ENCODE peak calls at places on chromosomes 1 and 21, in five cellular contexts. V is anterior cingulate cortex; Q is stimulated activated CD4-positive, alpha-beta T cell treated with anti-CD3 and anti-CD28 coated beads, Interleukin-1b, Interleukin-23, amount 100 ng/mL, for 48 hours; E is EL; K is stromal cell of bone marrow. H is an unnamed sample.

GRCh38 chr1:64550505-64550904 is 80.6 kb downstream of the CACHD1 start:
- DNase-seq in V (no peak), Q (no peak), E (no peak), K (no peak), H (no peak)

GRCh38 chr1:101388904-101389546 is 152.2 kb downstream of the S1PR1 start:
- DNase-seq in V (no peak), Q (peak), E (peak), K (peak), H (no peak)

GRCh38 chr21:46509760-46510159 is 51.1 kb downstream of the DIP2A start:
- DNase-seq in V (no peak), Q (no peak), E (no peak), K (peak), H (no peak)

GRCh38 chr1:21861602-21862429 is 49.8 kb downstream of the LDLRAD2 start:
- DNase-seq in V (no peak), Q (no peak), E (peak), K (peak), H (no peak)

GRCh38 chr1:79617777-79618176 is 611.2 kb upstream of the ADGRL4 start:
- DNase-seq in V (no peak), Q (no peak), E (no peak), K (no peak), H (no peak)

GRCh38 chr1:8520483-8520966 is 202.6 kb downstream of the SLC45A1 start:
- DNase-seq in V (no peak), Q (no peak), E (no peak), K (no peak), H (no peak)

GRCh38 chr1:24009406-24009805 is 29.3 kb upstream of the SRSF10 start:
- DNase-seq in V (no peak), Q (no peak), E (peak), K (no peak), H (no peak)

GRCh38 chr1:110011527-110012041 is 22.8 kb upstream of the STRIP1 start:
- DNase-seq in V (no peak), Q (no peak), E (peak), K (no peak), H (no peak)

GRCh38 chr1:225813250-225813964 is 3.5 kb downstream of the EPHX1 start:
- DNase-seq in V (no peak), Q (no peak), E (no peak), K (peak), H (no peak)

GRCh38 chr1:36183309-36183856 is 27.4 kb downstream of the MAP7D1 start:
- DNase-seq in V (no peak), Q (no peak), E (no peak), K (no peak), H (no peak)

GRCh38 chr1:90387825-90388224 is 329.3 kb downstream of the BARHL2 start:
- DNase-seq in V (no peak), Q (no peak), E (no peak), K (no peak), H (no peak)

GRCh38 chr1:17600313-17600712 is 60.8 kb downstream of the ARHGEF10L start:
- DNase-seq in V (no peak), Q (no peak), E (no peak), K (no peak), H (no peak)

GRCh38 chr1:22503721-22504410 is 52.2 kb downstream of the ZBTB40 start:
- DNase-seq in V (no peak), Q (no peak), E (peak), K (no peak), H (no peak)

GRCh38 chr1:108575241-108575850 is 15.4 kb downstream of the EEIG2 start:
- DNase-seq in V (no peak), Q (no peak), E (no peak), K (peak), H (no peak)

GRCh38 chr1:18542351-18542750 is 61.6 kb downstream of the KLHDC7A start:
- DNase-seq in V (no peak), Q (no peak), E (no peak), K (no peak), H (peak)

GRCh38 chr1:91555074-91555730 is 54.6 kb downstream of the CDC7 start:
- DNase-seq in V (no peak), Q (no peak), E (peak), K (no peak), H (no peak)

GRCh38 chr1:247741756-247742155 is 3.3 kb downstream of the OR14K1 start:
- DNase-seq in V (no peak), Q (no peak), E (no peak), K (no peak), H (no peak)

GRCh38 chr1:51542158-51542953 is 23.3 kb upstream of the EPS15 start:
- DNase-seq in V (no peak), Q (no peak), E (no peak), K (no peak), H (no peak)

GRCh38 chr1:101846820-101847219 is 149.9 kb downstream of the OLFM3 start:
- DNase-seq in V (no peak), Q (no peak), E (no peak), K (no peak), H (peak)

GRCh38 chr1:30106125-30106524 is 617.3 kb downstream of the MATN1 start:
- DNase-seq in V (no peak), Q (no peak), E (peak), K (no peak), H (no peak)

GRCh38 chr1:9902060-9902452 is 8.0 kb downstream of the CTNNBIP1 start:
- DNase-seq in V (no peak), Q (no peak), E (no peak), K (no peak), H (peak)

GRCh38 chr1:234237416-234237815 is 135.8 kb upstream of the COA6 start:
- DNase-seq in V (no peak), Q (no peak), E (no peak), K (no peak), H (no peak)

GRCh38 chr1:4611708-4612349 is 42.6 kb upstream of the AJAP1 start:
- DNase-seq in V (no peak), Q (no peak), E (no peak), K (no peak), H (no peak)

GRCh38 chr1:208150810-208151458 is 93.2 kb downstream of the PLXNA2 start:
- DNase-seq in V (no peak), Q (no peak), E (no peak), K (no peak), H (no peak)

GRCh38 chr1:18705811-18706210 is 75.2 kb downstream of the PAX7 start:
- DNase-seq in V (no peak), Q (no peak), E (no peak), K (no peak), H (no peak)

GRCh38 chr1:232012773-232013386 is 386.3 kb downstream of the DISC1 start:
- DNase-seq in V (no peak), Q (no peak), E (peak), K (peak), H (no peak)

GRCh38 chr1:248239478-248239877 is 8.3 kb downstream of the OR2M4 start:
- DNase-seq in V (no peak), Q (no peak), E (no peak), K (no peak), H (no peak)

GRCh38 chr21:45401054-45401518 is 3.9 kb upstream of the COL18A1 start:
- DNase-seq in V (no peak), Q (no peak), E (no peak), K (no peak), H (no peak)

GRCh38 chr1:225462429-225462713 is 34.5 kb upstream of the LBR start:
- DNase-seq in V (no peak), Q (no peak), E (no peak), K (no peak), H (no peak)

GRCh38 chr1:167173516-167174184 is 47.0 kb upstream of the POU2F1 start:
- DNase-seq in V (no peak), Q (no peak), E (peak), K (no peak), H (no peak)

GRCh38 chr1:151888972-151889570 is 20.2 kb downstream of the THEM4 start:
- DNase-seq in V (no peak), Q (no peak), E (no peak), K (no peak), H (no peak)

GRCh38 chr1:51690285-51690961 is 73.5 kb downstream of the OSBPL9 start:
- DNase-seq in V (no peak), Q (no peak), E (peak), K (no peak), H (no peak)

GRCh38 chr1:24283326-24284155 is 35.6 kb upstream of the GRHL3 start:
- DNase-seq in V (no peak), Q (no peak), E (peak), K (peak), H (no peak)

GRCh38 chr1:8727809-8728213 is 89.6 kb downstream of the RERE start:
- DNase-seq in V (no peak), Q (no peak), E (no peak), K (no peak), H (no peak)

GRCh38 chr1:30727796-30728195 is 4.4 kb upstream of the MATN1 start:
- DNase-seq in V (no peak), Q (no peak), E (peak), K (peak), H (no peak)

GRCh38 chr21:37253991-37254390 is 13.1 kb downstream of the VPS26C start:
- DNase-seq in V (no peak), Q (no peak), E (no peak), K (no peak), H (no peak)